ENCODE peak calls at places on chromosomes 1 and 21, in four cellular contexts. P is heart left ventricle, A is hypothalamus, T is T-cell. Q is an unnamed sample.
A peak's percentile ranks its signal among the peaks of the same experiment; 100 is the strongest.

GRCh38 chr1:91148641-91149069 is 126.8 kb upstream of the ZNF644 start:
- DNase-seq in A (no peak), T (no peak), P (no peak), Q (no peak)

GRCh38 chr1:204532832-204533231 is 16.6 kb downstream of the MDM4 start:
- DNase-seq in T (no peak), P (no peak), A (no peak), Q (no peak)

GRCh38 chr1:52179073-52179472 is 37.2 kb downstream of the ZFYVE9 start:
- DNase-seq in P (no peak), A (no peak), T (no peak), Q (no peak)

GRCh38 chr21:28624626-28625025 is 368.1 kb downstream of the LTN1 start:
- DNase-seq in A (no peak), P (no peak), T (no peak), Q (peak; percentile 7)

GRCh38 chr1:218451415-218451814 is 106.3 kb downstream of the TGFB2 start:
- DNase-seq in A (no peak), P (no peak), T (no peak), Q (no peak)

GRCh38 chr1:203586495-203586894 is 40.1 kb upstream of the ATP2B4 start:
- DNase-seq in T (no peak), A (no peak), P (no peak), Q (no peak)

GRCh38 chr1:109975718-109976117 is 8.8 kb upstream of the AHCYL1 start:
- DNase-seq in A (no peak), P (no peak), T (no peak), Q (no peak)

GRCh38 chr1:230104395-230105244 is 37.6 kb downstream of the GALNT2 start:
- DNase-seq in A (peak; percentile 83), T (peak; percentile 39), P (peak; percentile 98), Q (peak; percentile 82)

GRCh38 chr1:205777994-205778393 is 2.7 kb upstream of the RAB29 start:
- DNase-seq in T (no peak), P (no peak), A (no peak), Q (no peak)

GRCh38 chr1:170634819-170635410 is 29.0 kb upstream of the PRRX1 start:
- DNase-seq in T (no peak), P (no peak), A (no peak), Q (no peak)